ENCODE peak calls at places on chromosomes 6 and 20, in ten cellular contexts. X, P, W, C, M, Y, Q, K, F and B are unnamed samples.

GRCh38 chr20:47360207-47360488 is 3.6 kb upstream of the ZMYND8 start:
- DNase-seq in X (no peak), P (no peak), W (peak), C (no peak), M (no peak), Y (no peak), Q (peak), K (no peak), F (no peak), B (no peak)

GRCh38 chr6:34238507-34239239 is 2.0 kb downstream of the HMGA1 start:
- DNase-seq in X (no peak), P (peak), W (no peak), C (no peak), M (no peak), Y (no peak), Q (no peak), K (no peak), F (peak), B (no peak)

GRCh38 chr6:102742033-102742432 is 1348.5 kb downstream of the GRIK2 start:
- DNase-seq in X (no peak), P (no peak), W (no peak), C (no peak), M (no peak), Y (no peak), Q (no peak), K (no peak), F (no peak), B (no peak)

GRCh38 chr6:39925931-39926290 is 8.4 kb downstream of the MOCS1 start:
- DNase-seq in X (no peak), P (no peak), W (no peak), C (no peak), M (no peak), Y (no peak), Q (no peak), K (no peak), F (no peak), B (no peak)

GRCh38 chr6:54243699-54244098 is 64.5 kb upstream of the TINAG start:
- DNase-seq in X (no peak), P (no peak), W (no peak), C (no peak), M (no peak), Y (no peak), Q (no peak), K (no peak), F (no peak), B (no peak)

GRCh38 chr6:169962604-169963469 is 211.4 kb downstream of the ERMARD start:
- DNase-seq in X (no peak), P (no peak), W (no peak), C (no peak), M (no peak), Y (no peak), Q (no peak), K (no peak), F (no peak), B (no peak)

GRCh38 chr6:13908955-13909381 is 15.8 kb upstream of the RNF182 start:
- DNase-seq in X (no peak), P (no peak), W (peak), C (peak), M (peak), Y (peak), Q (peak), K (peak), F (peak), B (peak)

GRCh38 chr20:50559149-50559548 is 49.0 kb downstream of the PTPN1 start:
- DNase-seq in X (no peak), P (no peak), W (no peak), C (no peak), M (no peak), Y (no peak), Q (peak), K (no peak), F (no peak), B (no peak)

GRCh38 chr20:53736122-53736756 is 142.6 kb upstream of the ZNF217 start:
- DNase-seq in X (no peak), P (no peak), W (no peak), C (peak), M (no peak), Y (no peak), Q (peak), K (no peak), F (no peak), B (no peak)

GRCh38 chr6:129353067-129353466 is 356.9 kb downstream of the ARHGAP18 start:
- DNase-seq in X (no peak), P (no peak), W (peak), C (no peak), M (no peak), Y (no peak), Q (no peak), K (no peak), F (no peak), B (no peak)

GRCh38 chr6:101668496-101668895 is 275.0 kb downstream of the GRIK2 start:
- DNase-seq in X (no peak), P (no peak), W (no peak), C (peak), M (no peak), Y (no peak), Q (peak), K (no peak), F (no peak), B (no peak)

GRCh38 chr6:24574809-24575208 is 71.2 kb downstream of the KIAA0319 start:
- DNase-seq in X (no peak), P (no peak), W (no peak), C (no peak), M (no peak), Y (no peak), Q (no peak), K (no peak), F (no peak), B (no peak)